ENCODE peak calls at places on chromosomes 7 and 10, in nine cellular contexts. A is adipocyte; I is hippocampal formation; W is adrenal gland; T is Calu3; B is stimulated activated CD4-positive, alpha-beta T cell treated with anti-CD3 and anti-CD28 coated beads, Interleukin-1b, Interleukin-23, amount 100 ng/mL, for 24 hours; H is OCI-M1; R is T-helper 1 cell; K is nephron progenitor cell. S is an unnamed sample.

GRCh38 chr10:97459933-97460332 is 14.0 kb downstream of the ZDHHC16 start:
- DNase-seq in W (no peak), T (no peak), K (no peak), H (no peak), B (no peak), A (no peak), R (no peak), I (no peak), S (no peak)

GRCh38 chr10:78913219-78914059 is 155.3 kb upstream of the ZMIZ1 start:
- DNase-seq in B (no peak), W (no peak), R (no peak), A (no peak), K (no peak), T (peak; percentile 81), H (no peak), I (peak; percentile 96), S (no peak)

GRCh38 chr10:50224330-50224952 is 26.9 kb downstream of the ASAH2 start:
- DNase-seq in I (peak; percentile 2), W (peak; percentile 51), K (peak; percentile 12), B (no peak), T (peak; percentile 52), R (peak; percentile 38), A (peak; percentile 71), H (peak; percentile 82), S (peak; percentile 64)

GRCh38 chr10:68633281-68633680 is 73.1 kb downstream of the TET1 start:
- DNase-seq in T (no peak), W (no peak), A (no peak), R (no peak), H (no peak), I (no peak), B (no peak), K (no peak), S (no peak)

GRCh38 chr7:24576171-24577052 is 3.2 kb downstream of the PALS2 start:
- DNase-seq in R (peak; percentile 41), T (peak; percentile 56), H (peak; percentile 73), I (no peak), W (no peak), K (peak; percentile 12), A (peak; percentile 86), B (no peak), S (peak; percentile 82)

GRCh38 chr7:74373536-74373935 is 80.2 kb upstream of the GTF2IRD1 start:
- DNase-seq in A (no peak), B (no peak), T (no peak), K (no peak), H (no peak), I (no peak), R (no peak), W (no peak), S (no peak)

GRCh38 chr7:76423666-76424412 is 911 bp upstream of the ZP3 start:
- DNase-seq in W (no peak), K (peak; percentile 34), H (no peak), T (peak; percentile 65), B (no peak), R (no peak), I (no peak), A (no peak), S (no peak)

GRCh38 chr7:117560030-117560429 is 80.2 kb downstream of the CFTR start:
- DNase-seq in K (no peak), B (no peak), A (no peak), H (no peak), W (no peak), T (no peak), R (no peak), I (no peak), S (no peak)

GRCh38 chr10:92200564-92200963 is 90.3 kb downstream of the CPEB3 start:
- DNase-seq in W (no peak), T (no peak), H (no peak), K (no peak), A (no peak), R (no peak), I (no peak), B (no peak), S (no peak)

GRCh38 chr7:142804715-142805114 is 33.9 kb downstream of the PRSS2 start:
- DNase-seq in T (no peak), B (no peak), A (no peak), H (no peak), W (no peak), I (no peak), K (no peak), R (no peak), S (no peak)

GRCh38 chr10:9819756-9820494 is 1197.7 kb upstream of the CELF2 start:
- DNase-seq in W (no peak), I (no peak), T (no peak), H (no peak), A (no peak), B (no peak), K (no peak), R (no peak), S (no peak)

GRCh38 chr7:90271753-90272152 is 26.8 kb downstream of the CFAP69 start:
- DNase-seq in T (no peak), K (no peak), R (no peak), W (no peak), B (no peak), H (no peak), A (peak; percentile 84), I (no peak), S (no peak)

GRCh38 chr7:43694399-43694748 is 34.9 kb downstream of the COA1 start:
- DNase-seq in R (no peak), K (no peak), I (no peak), B (no peak), W (no peak), H (no peak), T (no peak), A (peak; percentile 89), S (no peak)

GRCh38 chr7:44964384-44964830 is 14.4 kb downstream of the MYO1G start:
- DNase-seq in W (no peak), B (no peak), I (no peak), H (peak; percentile 6), A (peak; percentile 30), T (no peak), R (peak; percentile 25), K (no peak), S (no peak)

GRCh38 chr7:102186306-102186705 is 100.4 kb upstream of the SH2B2 start:
- DNase-seq in W (no peak), I (no peak), H (no peak), R (no peak), A (no peak), K (no peak), T (no peak), B (no peak), S (no peak)

GRCh38 chr7:44325181-44325671 is at the start of gene CAMK2B:
- DNase-seq in A (peak; percentile 19), B (no peak), R (no peak), H (no peak), W (peak; percentile 52), I (no peak), K (peak; percentile 65), T (no peak), S (no peak)

GRCh38 chr10:72259491-72260214 is 14.1 kb upstream of the DDIT4 start:
- DNase-seq in W (no peak), B (no peak), H (no peak), K (no peak), R (peak; percentile 27), I (peak; percentile 34), T (no peak), A (peak; percentile 90), S (no peak)

GRCh38 chr10:62818426-62819011 is 2.4 kb upstream of the EGR2 start:
- DNase-seq in R (no peak), W (no peak), B (no peak), T (peak; percentile 73), H (no peak), I (no peak), A (peak; percentile 46), K (peak; percentile 72), S (no peak)

GRCh38 chr7:93442478-93443224 is 131.9 kb downstream of the CALCR start:
- DNase-seq in W (no peak), I (no peak), B (no peak), K (peak; percentile 42), T (peak; percentile 70), H (peak; percentile 87), R (peak; percentile 19), A (peak; percentile 15), S (peak; percentile 46)